ENCODE peak calls at places on chromosomes 13 and 19, in ten cellular contexts. X is left ventricle myocardium inferior, M is BE2C, D is astrocyte of the spinal cord, A is WTC11, G is nephron progenitor cell, Q is adrenal gland, B is psoas muscle, L is colonic mucosa, Y is RWPE1. N is an unnamed sample.
A peak's percentile ranks its signal among the peaks of the same experiment; 100 is the strongest.

GRCh38 chr13:66835040-66835628 is 395.0 kb downstream of the PCDH9 start:
- DNase-seq in X (peak; percentile 84), M (peak; percentile 95), D (peak; percentile 67), A (peak; percentile 11), G (peak; percentile 66), Q (peak; percentile 73), B (peak; percentile 59), L (peak; percentile 34), Y (no peak), N (no peak)

GRCh38 chr13:81779896-81780295 is 1439.0 kb upstream of the SPRY2 start:
- DNase-seq in X (no peak), M (peak; percentile 8), D (peak; percentile 43), A (no peak), G (no peak), Q (no peak), B (no peak), L (no peak), Y (no peak), N (no peak)

GRCh38 chr19:7998081-7998480 is 7.4 kb downstream of the ELAVL1 start:
- DNase-seq in X (no peak), M (no peak), D (peak; percentile 11), A (no peak), G (no peak), Q (no peak), B (no peak), L (no peak), Y (no peak), N (no peak)

GRCh38 chr19:10321417-10321797 is 5.6 kb upstream of the FDX2 start:
- DNase-seq in X (no peak), M (no peak), D (no peak), A (no peak), G (no peak), Q (no peak), B (no peak), L (peak; percentile 88), Y (no peak), N (no peak)

GRCh38 chr19:1122972-1123363 is 19.2 kb downstream of the GPX4 start:
- DNase-seq in X (no peak), M (peak; percentile 87), D (peak; percentile 74), A (peak; percentile 97), G (peak; percentile 95), Q (peak; percentile 84), B (peak; percentile 78), L (peak; percentile 82), Y (peak; percentile 90), N (peak; percentile 78)

GRCh38 chr13:33349996-33350826 is 64.7 kb upstream of the STARD13 start:
- DNase-seq in X (peak; percentile 65), M (peak; percentile 34), D (peak; percentile 39), A (peak; percentile 31), G (peak; percentile 42), Q (peak; percentile 62), B (peak; percentile 61), L (peak; percentile 71), Y (peak; percentile 18), N (peak; percentile 46)

GRCh38 chr19:37997911-37998344 is 90.9 kb downstream of the SIPA1L3 start:
- DNase-seq in X (no peak), M (no peak), D (peak; percentile 86), A (no peak), G (no peak), Q (peak; percentile 35), B (peak; percentile 25), L (no peak), Y (peak; percentile 68), N (no peak)

GRCh38 chr19:1672038-1672768 is 19.8 kb upstream of the TCF3 start:
- DNase-seq in X (no peak), M (peak; percentile 67), D (no peak), A (peak; percentile 62), G (peak; percentile 65), Q (no peak), B (no peak), L (peak; percentile 41), Y (peak; percentile 54), N (no peak)

GRCh38 chr19:38551450-38551813 is 66.3 kb downstream of the MAP4K1 start:
- DNase-seq in X (no peak), M (no peak), D (no peak), A (no peak), G (no peak), Q (no peak), B (no peak), L (no peak), Y (no peak), N (no peak)

GRCh38 chr13:51419015-51419636 is 33.7 kb downstream of the INTS6 start:
- DNase-seq in X (no peak), M (no peak), D (no peak), A (no peak), G (no peak), Q (no peak), B (no peak), L (no peak), Y (no peak), N (no peak)

GRCh38 chr13:110062077-110062776 is 244.7 kb downstream of the COL4A1 start:
- DNase-seq in X (peak; percentile 52), M (no peak), D (no peak), A (no peak), G (no peak), Q (no peak), B (peak; percentile 23), L (no peak), Y (no peak), N (no peak)

GRCh38 chr13:109151255-109151654 is 521.8 kb downstream of the MYO16 start:
- DNase-seq in X (no peak), M (no peak), D (no peak), A (no peak), G (no peak), Q (no peak), B (no peak), L (no peak), Y (peak; percentile 41), N (no peak)

DNA sequence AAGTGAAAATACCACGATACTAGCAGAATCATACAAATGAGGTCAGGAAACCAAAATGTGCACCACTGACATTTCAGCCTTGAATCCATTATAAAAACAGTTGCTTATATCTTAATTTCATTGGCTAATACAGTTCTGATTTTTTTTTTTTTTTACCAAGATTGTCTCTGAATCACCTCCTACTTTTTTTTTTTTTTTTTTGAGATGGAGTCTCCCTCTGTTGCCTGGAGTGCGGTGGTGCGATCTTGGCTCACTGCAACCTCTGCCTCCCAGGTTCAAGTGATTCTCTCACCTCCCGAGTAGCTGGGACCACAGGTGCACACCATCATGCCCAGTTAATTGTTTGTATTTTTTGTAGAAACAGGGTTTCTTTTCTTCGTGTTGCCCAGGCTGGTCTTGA is 270.2 kb downstream of the LMO7 start:
- DNase-seq in X (no peak), M (no peak), D (no peak), A (peak; percentile 15), G (no peak), Q (no peak), B (no peak), L (no peak), Y (no peak), N (no peak)
- TF ChIP-seq CTCF in X (no peak), M (no peak), D (no peak), A (no peak), G (no peak), Q (no peak), B (no peak), L (no peak), Y (no peak), N (no peak)

DNA sequence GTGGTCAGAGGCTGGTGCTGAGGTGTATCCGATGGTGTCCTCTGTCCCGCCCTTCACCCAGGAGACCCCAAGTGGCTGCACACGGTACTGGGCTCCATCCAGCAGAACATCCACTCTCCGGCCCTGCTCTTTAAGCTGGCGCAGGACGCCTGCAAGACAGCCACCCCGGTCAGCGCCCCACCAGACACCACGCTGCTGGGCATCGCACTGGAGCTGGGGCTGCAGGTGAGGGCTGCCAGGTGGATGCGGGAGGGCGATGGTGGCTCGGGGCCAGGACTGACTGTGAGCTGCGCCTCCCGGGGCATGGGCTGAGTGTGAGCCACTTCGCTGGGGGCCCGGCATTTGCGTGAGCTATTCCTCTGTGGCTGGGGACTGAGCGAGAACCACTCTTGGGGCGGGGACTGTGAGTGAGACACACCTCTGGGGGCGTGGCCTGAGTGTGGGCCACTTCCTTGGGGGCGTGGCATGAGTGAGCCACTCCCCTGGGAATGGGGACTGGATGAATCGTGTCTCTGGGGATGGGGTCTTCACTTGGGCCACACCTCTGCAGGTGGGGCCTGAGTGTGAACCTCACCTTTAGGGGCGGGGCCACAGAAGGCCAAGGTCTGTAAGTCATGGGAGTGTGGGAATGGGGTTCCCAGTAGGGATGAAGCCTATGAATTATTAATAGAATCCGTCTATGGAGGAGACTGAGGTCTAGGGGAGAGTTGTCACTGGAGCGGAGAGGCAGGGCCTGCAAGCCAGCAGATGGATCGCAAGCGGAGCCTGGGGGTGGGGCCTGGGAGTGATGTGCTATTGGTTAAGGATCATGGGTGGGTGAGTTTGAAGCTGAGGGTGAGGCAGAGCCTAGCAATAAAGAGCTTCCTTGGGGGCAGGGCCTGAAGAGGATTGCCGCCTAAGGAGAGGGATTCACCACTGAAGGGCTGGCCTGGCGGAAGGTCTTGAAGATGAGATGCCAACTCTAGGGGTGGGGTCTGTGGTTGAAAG is 30.5 kb downstream of the ZSWIM4 start:
- DNase-seq in X (no peak), M (peak; percentile 75), D (no peak), A (peak; percentile 94), G (peak; percentile 79), Q (no peak), B (no peak), L (no peak), Y (no peak), N (no peak)
- TF ChIP-seq CTCF in X (no peak), M (no peak), D (peak; percentile 19), A (peak; percentile 35), G (no peak), Q (no peak), B (no peak), L (no peak), Y (no peak), N (peak; percentile 15)

GRCh38 chr19:13153627-13154240 is 3.5 kb downstream of the IER2 start:
- DNase-seq in X (no peak), M (peak; percentile 54), D (peak; percentile 49), A (peak; percentile 48), G (peak; percentile 48), Q (peak; percentile 55), B (peak; percentile 50), L (peak; percentile 42), Y (no peak), N (no peak)

GRCh38 chr19:13152356-13152853 is 2.2 kb downstream of the IER2 start:
- DNase-seq in X (no peak), M (no peak), D (no peak), A (no peak), G (no peak), Q (no peak), B (no peak), L (no peak), Y (no peak), N (no peak)

GRCh38 chr19:13154241-13154778 is 4.1 kb downstream of the IER2 start:
- DNase-seq in X (peak; percentile 93), M (peak; percentile 60), D (peak; percentile 92), A (no peak), G (peak; percentile 46), Q (peak; percentile 96), B (peak; percentile 96), L (peak; percentile 93), Y (peak; percentile 69), N (peak; percentile 94)

GRCh38 chr19:13151605-13152355 is 1.6 kb downstream of the IER2 start:
- DNase-seq in X (peak; percentile 98), M (peak; percentile 97), D (peak; percentile 99), A (peak; percentile 97), G (peak; percentile 96), Q (peak; percentile 99), B (peak; percentile 98), L (peak; percentile 98), Y (peak; percentile 99), N (peak; percentile 97)

GRCh38 chr19:13152854-13153626 is 2.8 kb downstream of the IER2 start:
- DNase-seq in X (peak; percentile 94), M (peak; percentile 97), D (peak; percentile 96), A (peak; percentile 95), G (peak; percentile 96), Q (peak; percentile 98), B (peak; percentile 93), L (peak; percentile 99), Y (peak; percentile 94), N (peak; percentile 97)
- TF ChIP-seq CTCF in X (peak; percentile 30), M (no peak), D (no peak), A (no peak), G (no peak), Q (peak; percentile 19), B (no peak), L (no peak), Y (peak; percentile 49), N (peak; percentile 30)

GRCh38 chr19:34124828-34125227 is 47.5 kb upstream of the LSM14A start:
- DNase-seq in X (no peak), M (no peak), D (no peak), A (no peak), G (peak; percentile 67), Q (no peak), B (no peak), L (no peak), Y (no peak), N (no peak)
- TF ChIP-seq CTCF in X (no peak), M (no peak), D (no peak), A (no peak), G (no peak), Q (no peak), B (no peak), L (no peak), Y (no peak), N (no peak)